ENCODE peak calls at places on chromosomes 12 and 14, in nine cellular contexts. One of them, this sample, is unnamed.

GRCh38 chr14:23119362-23120327 is 590 bp upstream of the CEBPE start:
- DNase-seq in T47D: no peak
- DNase-seq in CD8-positive, alpha-beta T cell: peak
- DNase-seq in activated effector memory CD4-positive, alpha-beta T cell treated with Interleukin-2 at 50 U/mL for 16 hours: peak
- DNase-seq in Peyer's patch: no peak
- DNase-seq in stimulated activated CD8-positive, alpha-beta memory T cell treated with anti-CD3 and anti-CD28 coated beads, Interleukin-2, amount 100 ng/mL, for 1 hour: no peak
- DNase-seq in heart right ventricle: no peak
- DNase-seq in body of pancreas: peak
- DNase-seq in mucosa of gallbladder: no peak
- DNase-seq in this sample: no peak

GRCh38 chr14:98210045-98210678 is 1061.8 kb downstream of the BCL11B start:
- DNase-seq in T47D: no peak
- DNase-seq in CD8-positive, alpha-beta T cell: peak
- DNase-seq in activated effector memory CD4-positive, alpha-beta T cell treated with Interleukin-2 at 50 U/mL for 16 hours: peak
- DNase-seq in Peyer's patch: no peak
- DNase-seq in stimulated activated CD8-positive, alpha-beta memory T cell treated with anti-CD3 and anti-CD28 coated beads, Interleukin-2, amount 100 ng/mL, for 1 hour: no peak
- DNase-seq in heart right ventricle: no peak
- DNase-seq in body of pancreas: no peak
- DNase-seq in mucosa of gallbladder: no peak
- DNase-seq in this sample: peak

GRCh38 chr14:94124582-94125377 is 4.6 kb downstream of the IFI27L2 start:
- DNase-seq in T47D: no peak
- DNase-seq in CD8-positive, alpha-beta T cell: no peak
- DNase-seq in activated effector memory CD4-positive, alpha-beta T cell treated with Interleukin-2 at 50 U/mL for 16 hours: no peak
- DNase-seq in Peyer's patch: no peak
- DNase-seq in stimulated activated CD8-positive, alpha-beta memory T cell treated with anti-CD3 and anti-CD28 coated beads, Interleukin-2, amount 100 ng/mL, for 1 hour: no peak
- DNase-seq in heart right ventricle: peak
- DNase-seq in body of pancreas: no peak
- DNase-seq in mucosa of gallbladder: peak
- DNase-seq in this sample: no peak

GRCh38 chr14:76500480-76500879 is 124.5 kb downstream of the ESRRB start:
- DNase-seq in T47D: no peak
- DNase-seq in CD8-positive, alpha-beta T cell: no peak
- DNase-seq in activated effector memory CD4-positive, alpha-beta T cell treated with Interleukin-2 at 50 U/mL for 16 hours: no peak
- DNase-seq in Peyer's patch: no peak
- DNase-seq in stimulated activated CD8-positive, alpha-beta memory T cell treated with anti-CD3 and anti-CD28 coated beads, Interleukin-2, amount 100 ng/mL, for 1 hour: no peak
- DNase-seq in heart right ventricle: no peak
- DNase-seq in body of pancreas: no peak
- DNase-seq in mucosa of gallbladder: no peak
- DNase-seq in this sample: no peak

GRCh38 chr14:54570651-54571415 is 3.9 kb downstream of the SAMD4A start:
- DNase-seq in T47D: no peak
- DNase-seq in CD8-positive, alpha-beta T cell: no peak
- DNase-seq in activated effector memory CD4-positive, alpha-beta T cell treated with Interleukin-2 at 50 U/mL for 16 hours: no peak
- DNase-seq in Peyer's patch: no peak
- DNase-seq in stimulated activated CD8-positive, alpha-beta memory T cell treated with anti-CD3 and anti-CD28 coated beads, Interleukin-2, amount 100 ng/mL, for 1 hour: no peak
- DNase-seq in heart right ventricle: no peak
- DNase-seq in body of pancreas: no peak
- DNase-seq in mucosa of gallbladder: no peak
- DNase-seq in this sample: no peak

GRCh38 chr12:45598761-45599160 is 130.7 kb upstream of the ARID2 start:
- DNase-seq in T47D: no peak
- DNase-seq in CD8-positive, alpha-beta T cell: no peak
- DNase-seq in activated effector memory CD4-positive, alpha-beta T cell treated with Interleukin-2 at 50 U/mL for 16 hours: no peak
- DNase-seq in Peyer's patch: no peak
- DNase-seq in stimulated activated CD8-positive, alpha-beta memory T cell treated with anti-CD3 and anti-CD28 coated beads, Interleukin-2, amount 100 ng/mL, for 1 hour: no peak
- DNase-seq in heart right ventricle: no peak
- DNase-seq in body of pancreas: no peak
- DNase-seq in mucosa of gallbladder: no peak
- DNase-seq in this sample: no peak

GRCh38 chr12:111673503-111673902 is 12.3 kb downstream of the BRAP start:
- DNase-seq in T47D: peak
- DNase-seq in CD8-positive, alpha-beta T cell: no peak
- DNase-seq in activated effector memory CD4-positive, alpha-beta T cell treated with Interleukin-2 at 50 U/mL for 16 hours: no peak
- DNase-seq in Peyer's patch: no peak
- DNase-seq in stimulated activated CD8-positive, alpha-beta memory T cell treated with anti-CD3 and anti-CD28 coated beads, Interleukin-2, amount 100 ng/mL, for 1 hour: no peak
- DNase-seq in heart right ventricle: no peak
- DNase-seq in body of pancreas: no peak
- DNase-seq in mucosa of gallbladder: no peak
- DNase-seq in this sample: no peak

GRCh38 chr12:34398706-34399630 is 376.7 kb downstream of the ALG10 start:
- DNase-seq in T47D: no peak
- DNase-seq in CD8-positive, alpha-beta T cell: no peak
- DNase-seq in activated effector memory CD4-positive, alpha-beta T cell treated with Interleukin-2 at 50 U/mL for 16 hours: no peak
- DNase-seq in Peyer's patch: peak
- DNase-seq in stimulated activated CD8-positive, alpha-beta memory T cell treated with anti-CD3 and anti-CD28 coated beads, Interleukin-2, amount 100 ng/mL, for 1 hour: no peak
- DNase-seq in heart right ventricle: peak
- DNase-seq in body of pancreas: peak
- DNase-seq in mucosa of gallbladder: peak
- DNase-seq in this sample: no peak

GRCh38 chr12:108174641-108175040 is 45.6 kb downstream of the WSCD2 start:
- DNase-seq in T47D: no peak
- DNase-seq in CD8-positive, alpha-beta T cell: no peak
- DNase-seq in activated effector memory CD4-positive, alpha-beta T cell treated with Interleukin-2 at 50 U/mL for 16 hours: no peak
- DNase-seq in Peyer's patch: no peak
- DNase-seq in stimulated activated CD8-positive, alpha-beta memory T cell treated with anti-CD3 and anti-CD28 coated beads, Interleukin-2, amount 100 ng/mL, for 1 hour: no peak
- DNase-seq in heart right ventricle: no peak
- DNase-seq in body of pancreas: no peak
- DNase-seq in mucosa of gallbladder: no peak
- DNase-seq in this sample: no peak

GRCh38 chr14:34596891-34597290 is 33.1 kb downstream of the SNX6 start:
- DNase-seq in T47D: no peak
- DNase-seq in CD8-positive, alpha-beta T cell: no peak
- DNase-seq in activated effector memory CD4-positive, alpha-beta T cell treated with Interleukin-2 at 50 U/mL for 16 hours: no peak
- DNase-seq in Peyer's patch: no peak
- DNase-seq in stimulated activated CD8-positive, alpha-beta memory T cell treated with anti-CD3 and anti-CD28 coated beads, Interleukin-2, amount 100 ng/mL, for 1 hour: no peak
- DNase-seq in heart right ventricle: no peak
- DNase-seq in body of pancreas: no peak
- DNase-seq in mucosa of gallbladder: no peak
- DNase-seq in this sample: no peak

GRCh38 chr12:46430340-46430948 is 57.9 kb upstream of the SLC38A2 start:
- DNase-seq in T47D: no peak
- DNase-seq in CD8-positive, alpha-beta T cell: no peak
- DNase-seq in activated effector memory CD4-positive, alpha-beta T cell treated with Interleukin-2 at 50 U/mL for 16 hours: no peak
- DNase-seq in Peyer's patch: no peak
- DNase-seq in stimulated activated CD8-positive, alpha-beta memory T cell treated with anti-CD3 and anti-CD28 coated beads, Interleukin-2, amount 100 ng/mL, for 1 hour: no peak
- DNase-seq in heart right ventricle: peak
- DNase-seq in body of pancreas: peak
- DNase-seq in mucosa of gallbladder: peak
- DNase-seq in this sample: no peak

GRCh38 chr12:26711072-26711471 is 121.9 kb downstream of the ITPR2 start:
- DNase-seq in T47D: no peak
- DNase-seq in CD8-positive, alpha-beta T cell: no peak
- DNase-seq in activated effector memory CD4-positive, alpha-beta T cell treated with Interleukin-2 at 50 U/mL for 16 hours: no peak
- DNase-seq in Peyer's patch: no peak
- DNase-seq in stimulated activated CD8-positive, alpha-beta memory T cell treated with anti-CD3 and anti-CD28 coated beads, Interleukin-2, amount 100 ng/mL, for 1 hour: no peak
- DNase-seq in heart right ventricle: no peak
- DNase-seq in body of pancreas: no peak
- DNase-seq in mucosa of gallbladder: no peak
- DNase-seq in this sample: no peak

GRCh38 chr12:118183711-118184110 is 47.8 kb downstream of the PEBP1 start:
- DNase-seq in T47D: no peak
- DNase-seq in CD8-positive, alpha-beta T cell: no peak
- DNase-seq in activated effector memory CD4-positive, alpha-beta T cell treated with Interleukin-2 at 50 U/mL for 16 hours: no peak
- DNase-seq in Peyer's patch: no peak
- DNase-seq in stimulated activated CD8-positive, alpha-beta memory T cell treated with anti-CD3 and anti-CD28 coated beads, Interleukin-2, amount 100 ng/mL, for 1 hour: no peak
- DNase-seq in heart right ventricle: no peak
- DNase-seq in body of pancreas: no peak
- DNase-seq in mucosa of gallbladder: no peak
- DNase-seq in this sample: no peak

GRCh38 chr14:34380446-34380845 is 81.6 kb downstream of the SPTSSA start:
- DNase-seq in T47D: no peak
- DNase-seq in CD8-positive, alpha-beta T cell: no peak
- DNase-seq in activated effector memory CD4-positive, alpha-beta T cell treated with Interleukin-2 at 50 U/mL for 16 hours: no peak
- DNase-seq in Peyer's patch: no peak
- DNase-seq in stimulated activated CD8-positive, alpha-beta memory T cell treated with anti-CD3 and anti-CD28 coated beads, Interleukin-2, amount 100 ng/mL, for 1 hour: no peak
- DNase-seq in heart right ventricle: no peak
- DNase-seq in body of pancreas: no peak
- DNase-seq in mucosa of gallbladder: no peak
- DNase-seq in this sample: no peak

GRCh38 chr12:110537605-110538409 is 35.7 kb downstream of the RAD9B start:
- DNase-seq in T47D: no peak
- DNase-seq in CD8-positive, alpha-beta T cell: no peak
- DNase-seq in activated effector memory CD4-positive, alpha-beta T cell treated with Interleukin-2 at 50 U/mL for 16 hours: no peak
- DNase-seq in Peyer's patch: peak
- DNase-seq in stimulated activated CD8-positive, alpha-beta memory T cell treated with anti-CD3 and anti-CD28 coated beads, Interleukin-2, amount 100 ng/mL, for 1 hour: no peak
- DNase-seq in heart right ventricle: peak
- DNase-seq in body of pancreas: peak
- DNase-seq in mucosa of gallbladder: no peak
- DNase-seq in this sample: no peak

GRCh38 chr14:100881211-100882025 is 22.1 kb downstream of the RTL1 start:
- DNase-seq in T47D: no peak
- DNase-seq in CD8-positive, alpha-beta T cell: no peak
- DNase-seq in activated effector memory CD4-positive, alpha-beta T cell treated with Interleukin-2 at 50 U/mL for 16 hours: no peak
- DNase-seq in Peyer's patch: no peak
- DNase-seq in stimulated activated CD8-positive, alpha-beta memory T cell treated with anti-CD3 and anti-CD28 coated beads, Interleukin-2, amount 100 ng/mL, for 1 hour: no peak
- DNase-seq in heart right ventricle: no peak
- DNase-seq in body of pancreas: no peak
- DNase-seq in mucosa of gallbladder: no peak
- DNase-seq in this sample: no peak

GRCh38 chr12:98424726-98425401 is 90.5 kb upstream of the TMPO start:
- DNase-seq in T47D: peak
- DNase-seq in CD8-positive, alpha-beta T cell: peak
- DNase-seq in activated effector memory CD4-positive, alpha-beta T cell treated with Interleukin-2 at 50 U/mL for 16 hours: peak
- DNase-seq in Peyer's patch: peak
- DNase-seq in stimulated activated CD8-positive, alpha-beta memory T cell treated with anti-CD3 and anti-CD28 coated beads, Interleukin-2, amount 100 ng/mL, for 1 hour: no peak
- DNase-seq in heart right ventricle: peak
- DNase-seq in body of pancreas: peak
- DNase-seq in mucosa of gallbladder: peak
- DNase-seq in this sample: no peak

GRCh38 chr14:24130380-24130716 is at the start of gene FITM1:
- DNase-seq in T47D: no peak
- DNase-seq in CD8-positive, alpha-beta T cell: no peak
- DNase-seq in activated effector memory CD4-positive, alpha-beta T cell treated with Interleukin-2 at 50 U/mL for 16 hours: no peak
- DNase-seq in Peyer's patch: peak
- DNase-seq in stimulated activated CD8-positive, alpha-beta memory T cell treated with anti-CD3 and anti-CD28 coated beads, Interleukin-2, amount 100 ng/mL, for 1 hour: no peak
- DNase-seq in heart right ventricle: no peak
- DNase-seq in body of pancreas: no peak
- DNase-seq in mucosa of gallbladder: no peak
- DNase-seq in this sample: no peak

GRCh38 chr14:55221186-55221585 is 29.8 kb upstream of the DLGAP5 start:
- DNase-seq in T47D: no peak
- DNase-seq in CD8-positive, alpha-beta T cell: no peak
- DNase-seq in activated effector memory CD4-positive, alpha-beta T cell treated with Interleukin-2 at 50 U/mL for 16 hours: no peak
- DNase-seq in Peyer's patch: no peak
- DNase-seq in stimulated activated CD8-positive, alpha-beta memory T cell treated with anti-CD3 and anti-CD28 coated beads, Interleukin-2, amount 100 ng/mL, for 1 hour: no peak
- DNase-seq in heart right ventricle: no peak
- DNase-seq in body of pancreas: no peak
- DNase-seq in mucosa of gallbladder: no peak
- DNase-seq in this sample: no peak

GRCh38 chr12:88578274-88578673 is 2.0 kb downstream of the KITLG start:
- DNase-seq in T47D: no peak
- DNase-seq in CD8-positive, alpha-beta T cell: no peak
- DNase-seq in activated effector memory CD4-positive, alpha-beta T cell treated with Interleukin-2 at 50 U/mL for 16 hours: no peak
- DNase-seq in Peyer's patch: no peak
- DNase-seq in stimulated activated CD8-positive, alpha-beta memory T cell treated with anti-CD3 and anti-CD28 coated beads, Interleukin-2, amount 100 ng/mL, for 1 hour: no peak
- DNase-seq in heart right ventricle: no peak
- DNase-seq in body of pancreas: no peak
- DNase-seq in mucosa of gallbladder: no peak
- DNase-seq in this sample: no peak

GRCh38 chr12:126191037-126191891 is 1126.0 kb downstream of the AACS start:
- DNase-seq in T47D: no peak
- DNase-seq in CD8-positive, alpha-beta T cell: no peak
- DNase-seq in activated effector memory CD4-positive, alpha-beta T cell treated with Interleukin-2 at 50 U/mL for 16 hours: no peak
- DNase-seq in Peyer's patch: peak
- DNase-seq in stimulated activated CD8-positive, alpha-beta memory T cell treated with anti-CD3 and anti-CD28 coated beads, Interleukin-2, amount 100 ng/mL, for 1 hour: no peak
- DNase-seq in heart right ventricle: no peak
- DNase-seq in body of pancreas: peak
- DNase-seq in mucosa of gallbladder: peak
- DNase-seq in this sample: no peak

GRCh38 chr12:57530396-57531142 is 7.9 kb downstream of the MBD6 start:
- DNase-seq in T47D: no peak
- DNase-seq in CD8-positive, alpha-beta T cell: no peak
- DNase-seq in activated effector memory CD4-positive, alpha-beta T cell treated with Interleukin-2 at 50 U/mL for 16 hours: no peak
- DNase-seq in Peyer's patch: no peak
- DNase-seq in stimulated activated CD8-positive, alpha-beta memory T cell treated with anti-CD3 and anti-CD28 coated beads, Interleukin-2, amount 100 ng/mL, for 1 hour: no peak
- DNase-seq in heart right ventricle: no peak
- DNase-seq in body of pancreas: no peak
- DNase-seq in mucosa of gallbladder: no peak
- DNase-seq in this sample: no peak

GRCh38 chr12:46168426-46168825 is 100.4 kb downstream of the SLC38A1 start:
- DNase-seq in T47D: no peak
- DNase-seq in CD8-positive, alpha-beta T cell: no peak
- DNase-seq in activated effector memory CD4-positive, alpha-beta T cell treated with Interleukin-2 at 50 U/mL for 16 hours: no peak
- DNase-seq in Peyer's patch: no peak
- DNase-seq in stimulated activated CD8-positive, alpha-beta memory T cell treated with anti-CD3 and anti-CD28 coated beads, Interleukin-2, amount 100 ng/mL, for 1 hour: no peak
- DNase-seq in heart right ventricle: no peak
- DNase-seq in body of pancreas: no peak
- DNase-seq in mucosa of gallbladder: no peak
- DNase-seq in this sample: no peak

GRCh38 chr12:67415473-67415872 is 146.3 kb downstream of the CAND1 start:
- DNase-seq in T47D: no peak
- DNase-seq in CD8-positive, alpha-beta T cell: no peak
- DNase-seq in activated effector memory CD4-positive, alpha-beta T cell treated with Interleukin-2 at 50 U/mL for 16 hours: no peak
- DNase-seq in Peyer's patch: no peak
- DNase-seq in stimulated activated CD8-positive, alpha-beta memory T cell treated with anti-CD3 and anti-CD28 coated beads, Interleukin-2, amount 100 ng/mL, for 1 hour: no peak
- DNase-seq in heart right ventricle: peak
- DNase-seq in body of pancreas: peak
- DNase-seq in mucosa of gallbladder: no peak
- DNase-seq in this sample: no peak

GRCh38 chr14:64549805-64550538 is at the start of gene PPP1R36:
- DNase-seq in T47D: no peak
- DNase-seq in CD8-positive, alpha-beta T cell: peak
- DNase-seq in activated effector memory CD4-positive, alpha-beta T cell treated with Interleukin-2 at 50 U/mL for 16 hours: peak
- DNase-seq in Peyer's patch: peak
- DNase-seq in stimulated activated CD8-positive, alpha-beta memory T cell treated with anti-CD3 and anti-CD28 coated beads, Interleukin-2, amount 100 ng/mL, for 1 hour: no peak
- DNase-seq in heart right ventricle: no peak
- DNase-seq in body of pancreas: peak
- DNase-seq in mucosa of gallbladder: peak
- DNase-seq in this sample: no peak

GRCh38 chr14:23951590-23952143 is 1.9 kb upstream of the DHRS4 start:
- DNase-seq in T47D: no peak
- DNase-seq in CD8-positive, alpha-beta T cell: no peak
- DNase-seq in activated effector memory CD4-positive, alpha-beta T cell treated with Interleukin-2 at 50 U/mL for 16 hours: no peak
- DNase-seq in Peyer's patch: no peak
- DNase-seq in stimulated activated CD8-positive, alpha-beta memory T cell treated with anti-CD3 and anti-CD28 coated beads, Interleukin-2, amount 100 ng/mL, for 1 hour: no peak
- DNase-seq in heart right ventricle: no peak
- DNase-seq in body of pancreas: peak
- DNase-seq in mucosa of gallbladder: no peak
- DNase-seq in this sample: no peak

GRCh38 chr14:43449291-43449690 is 1057.8 kb downstream of the FSCB start:
- DNase-seq in T47D: no peak
- DNase-seq in CD8-positive, alpha-beta T cell: no peak
- DNase-seq in activated effector memory CD4-positive, alpha-beta T cell treated with Interleukin-2 at 50 U/mL for 16 hours: no peak
- DNase-seq in Peyer's patch: no peak
- DNase-seq in stimulated activated CD8-positive, alpha-beta memory T cell treated with anti-CD3 and anti-CD28 coated beads, Interleukin-2, amount 100 ng/mL, for 1 hour: no peak
- DNase-seq in heart right ventricle: no peak
- DNase-seq in body of pancreas: no peak
- DNase-seq in mucosa of gallbladder: no peak
- DNase-seq in this sample: no peak

GRCh38 chr12:106774808-106775524 is 484 bp downstream of the RIC8B start:
- DNase-seq in T47D: no peak
- DNase-seq in CD8-positive, alpha-beta T cell: peak
- DNase-seq in activated effector memory CD4-positive, alpha-beta T cell treated with Interleukin-2 at 50 U/mL for 16 hours: no peak
- DNase-seq in Peyer's patch: no peak
- DNase-seq in stimulated activated CD8-positive, alpha-beta memory T cell treated with anti-CD3 and anti-CD28 coated beads, Interleukin-2, amount 100 ng/mL, for 1 hour: no peak
- DNase-seq in heart right ventricle: no peak
- DNase-seq in body of pancreas: no peak
- DNase-seq in mucosa of gallbladder: no peak
- DNase-seq in this sample: no peak

GRCh38 chr14:74863274-74863673 is 12.7 kb downstream of the PROX2 start:
- DNase-seq in T47D: no peak
- DNase-seq in CD8-positive, alpha-beta T cell: no peak
- DNase-seq in activated effector memory CD4-positive, alpha-beta T cell treated with Interleukin-2 at 50 U/mL for 16 hours: no peak
- DNase-seq in Peyer's patch: no peak
- DNase-seq in stimulated activated CD8-positive, alpha-beta memory T cell treated with anti-CD3 and anti-CD28 coated beads, Interleukin-2, amount 100 ng/mL, for 1 hour: no peak
- DNase-seq in heart right ventricle: no peak
- DNase-seq in body of pancreas: peak
- DNase-seq in mucosa of gallbladder: no peak
- DNase-seq in this sample: no peak

GRCh38 chr12:22410497-22410896 is 76.0 kb upstream of the ST8SIA1 start:
- DNase-seq in T47D: peak
- DNase-seq in CD8-positive, alpha-beta T cell: no peak
- DNase-seq in activated effector memory CD4-positive, alpha-beta T cell treated with Interleukin-2 at 50 U/mL for 16 hours: no peak
- DNase-seq in Peyer's patch: no peak
- DNase-seq in stimulated activated CD8-positive, alpha-beta memory T cell treated with anti-CD3 and anti-CD28 coated beads, Interleukin-2, amount 100 ng/mL, for 1 hour: no peak
- DNase-seq in heart right ventricle: no peak
- DNase-seq in body of pancreas: no peak
- DNase-seq in mucosa of gallbladder: no peak
- DNase-seq in this sample: no peak

GRCh38 chr14:101480747-101481530 is 80.4 kb upstream of the DIO3 start:
- DNase-seq in T47D: no peak
- DNase-seq in CD8-positive, alpha-beta T cell: no peak
- DNase-seq in activated effector memory CD4-positive, alpha-beta T cell treated with Interleukin-2 at 50 U/mL for 16 hours: no peak
- DNase-seq in Peyer's patch: peak
- DNase-seq in stimulated activated CD8-positive, alpha-beta memory T cell treated with anti-CD3 and anti-CD28 coated beads, Interleukin-2, amount 100 ng/mL, for 1 hour: no peak
- DNase-seq in heart right ventricle: no peak
- DNase-seq in body of pancreas: peak
- DNase-seq in mucosa of gallbladder: no peak
- DNase-seq in this sample: no peak